ENCODE peak calls at places on chromosome 19, in eight cellular contexts. One of them, this sample, is unnamed.

GRCh38 chr19:21588202-21588601 is 82.8 kb downstream of the ZNF429 start:
- DNase-seq in smooth muscle cell of the brain vasculature: no peak
- DNase-seq in stimulated activated CD8-positive, alpha-beta memory T cell treated with anti-CD3 and anti-CD28 coated beads, Interleukin-2, amount 100 ng/mL, for 48 hours: no peak
- DNase-seq in SK-N-SH: no peak
- DNase-seq in activated CD4-positive, CD25-positive, alpha-beta regulatory T cell treated with anti-CD3 and anti-CD28 coated beads, Interleukin-2, amount 50 U/mL, for 16 hours: no peak
- DNase-seq in NCI-H526 treated with DMSO at 0.1 percent for 48 hours: no peak
- DNase-seq in NCI-H187 treated with DMSO at 0.1 percent for 48 hours: no peak
- DNase-seq in NCI-H510A treated with DMSO at 0.1 percent for 48 hours: no peak
- DNase-seq in this sample: peak

GRCh38 chr19:34793562-34793961 is 20.5 kb upstream of the ZNF599 start:
- DNase-seq in smooth muscle cell of the brain vasculature: no peak
- DNase-seq in stimulated activated CD8-positive, alpha-beta memory T cell treated with anti-CD3 and anti-CD28 coated beads, Interleukin-2, amount 100 ng/mL, for 48 hours: no peak
- DNase-seq in SK-N-SH: no peak
- DNase-seq in activated CD4-positive, CD25-positive, alpha-beta regulatory T cell treated with anti-CD3 and anti-CD28 coated beads, Interleukin-2, amount 50 U/mL, for 16 hours: no peak
- DNase-seq in NCI-H526 treated with DMSO at 0.1 percent for 48 hours: no peak
- DNase-seq in NCI-H187 treated with DMSO at 0.1 percent for 48 hours: no peak
- DNase-seq in NCI-H510A treated with DMSO at 0.1 percent for 48 hours: no peak
- DNase-seq in this sample: no peak

GRCh38 chr19:49637865-49638350 is 2.0 kb downstream of the RRAS start:
- DNase-seq in smooth muscle cell of the brain vasculature: no peak
- DNase-seq in stimulated activated CD8-positive, alpha-beta memory T cell treated with anti-CD3 and anti-CD28 coated beads, Interleukin-2, amount 100 ng/mL, for 48 hours: no peak
- DNase-seq in SK-N-SH: no peak
- DNase-seq in activated CD4-positive, CD25-positive, alpha-beta regulatory T cell treated with anti-CD3 and anti-CD28 coated beads, Interleukin-2, amount 50 U/mL, for 16 hours: no peak
- DNase-seq in NCI-H526 treated with DMSO at 0.1 percent for 48 hours: no peak
- DNase-seq in NCI-H187 treated with DMSO at 0.1 percent for 48 hours: no peak
- DNase-seq in NCI-H510A treated with DMSO at 0.1 percent for 48 hours: peak
- DNase-seq in this sample: peak

GRCh38 chr19:38769635-38770211 is 3.6 kb downstream of the LGALS7 start:
- DNase-seq in smooth muscle cell of the brain vasculature: peak
- DNase-seq in stimulated activated CD8-positive, alpha-beta memory T cell treated with anti-CD3 and anti-CD28 coated beads, Interleukin-2, amount 100 ng/mL, for 48 hours: peak
- DNase-seq in SK-N-SH: peak
- DNase-seq in activated CD4-positive, CD25-positive, alpha-beta regulatory T cell treated with anti-CD3 and anti-CD28 coated beads, Interleukin-2, amount 50 U/mL, for 16 hours: peak
- DNase-seq in NCI-H526 treated with DMSO at 0.1 percent for 48 hours: no peak
- DNase-seq in NCI-H187 treated with DMSO at 0.1 percent for 48 hours: no peak
- DNase-seq in NCI-H510A treated with DMSO at 0.1 percent for 48 hours: no peak
- DNase-seq in this sample: peak

GRCh38 chr19:38670921-38671398 is 23.5 kb downstream of the ACTN4 start:
- DNase-seq in smooth muscle cell of the brain vasculature: no peak
- DNase-seq in stimulated activated CD8-positive, alpha-beta memory T cell treated with anti-CD3 and anti-CD28 coated beads, Interleukin-2, amount 100 ng/mL, for 48 hours: no peak
- DNase-seq in SK-N-SH: no peak
- DNase-seq in activated CD4-positive, CD25-positive, alpha-beta regulatory T cell treated with anti-CD3 and anti-CD28 coated beads, Interleukin-2, amount 50 U/mL, for 16 hours: no peak
- DNase-seq in NCI-H526 treated with DMSO at 0.1 percent for 48 hours: peak
- DNase-seq in NCI-H187 treated with DMSO at 0.1 percent for 48 hours: no peak
- DNase-seq in NCI-H510A treated with DMSO at 0.1 percent for 48 hours: peak
- DNase-seq in this sample: no peak

GRCh38 chr19:23867895-23868294 is 46.8 kb upstream of the ZNF726 start:
- DNase-seq in smooth muscle cell of the brain vasculature: no peak
- DNase-seq in stimulated activated CD8-positive, alpha-beta memory T cell treated with anti-CD3 and anti-CD28 coated beads, Interleukin-2, amount 100 ng/mL, for 48 hours: no peak
- DNase-seq in SK-N-SH: peak
- DNase-seq in activated CD4-positive, CD25-positive, alpha-beta regulatory T cell treated with anti-CD3 and anti-CD28 coated beads, Interleukin-2, amount 50 U/mL, for 16 hours: no peak
- DNase-seq in NCI-H526 treated with DMSO at 0.1 percent for 48 hours: no peak
- DNase-seq in NCI-H187 treated with DMSO at 0.1 percent for 48 hours: no peak
- DNase-seq in NCI-H510A treated with DMSO at 0.1 percent for 48 hours: no peak
- DNase-seq in this sample: no peak

GRCh38 chr19:33080761-33081681 is at the start of gene GPATCH1:
- DNase-seq in smooth muscle cell of the brain vasculature: peak
- DNase-seq in stimulated activated CD8-positive, alpha-beta memory T cell treated with anti-CD3 and anti-CD28 coated beads, Interleukin-2, amount 100 ng/mL, for 48 hours: peak
- DNase-seq in SK-N-SH: peak
- DNase-seq in activated CD4-positive, CD25-positive, alpha-beta regulatory T cell treated with anti-CD3 and anti-CD28 coated beads, Interleukin-2, amount 50 U/mL, for 16 hours: peak
- DNase-seq in NCI-H526 treated with DMSO at 0.1 percent for 48 hours: peak
- DNase-seq in NCI-H187 treated with DMSO at 0.1 percent for 48 hours: peak
- DNase-seq in NCI-H510A treated with DMSO at 0.1 percent for 48 hours: peak
- DNase-seq in this sample: peak

GRCh38 chr19:43779820-43780219 is 953 bp downstream of the KCNN4 start:
- DNase-seq in smooth muscle cell of the brain vasculature: no peak
- DNase-seq in stimulated activated CD8-positive, alpha-beta memory T cell treated with anti-CD3 and anti-CD28 coated beads, Interleukin-2, amount 100 ng/mL, for 48 hours: no peak
- DNase-seq in SK-N-SH: no peak
- DNase-seq in activated CD4-positive, CD25-positive, alpha-beta regulatory T cell treated with anti-CD3 and anti-CD28 coated beads, Interleukin-2, amount 50 U/mL, for 16 hours: no peak
- DNase-seq in NCI-H526 treated with DMSO at 0.1 percent for 48 hours: no peak
- DNase-seq in NCI-H187 treated with DMSO at 0.1 percent for 48 hours: no peak
- DNase-seq in NCI-H510A treated with DMSO at 0.1 percent for 48 hours: no peak
- DNase-seq in this sample: no peak

GRCh38 chr19:57802269-57802668 is 12.4 kb downstream of the ZNF552 start:
- DNase-seq in smooth muscle cell of the brain vasculature: no peak
- DNase-seq in stimulated activated CD8-positive, alpha-beta memory T cell treated with anti-CD3 and anti-CD28 coated beads, Interleukin-2, amount 100 ng/mL, for 48 hours: no peak
- DNase-seq in SK-N-SH: no peak
- DNase-seq in activated CD4-positive, CD25-positive, alpha-beta regulatory T cell treated with anti-CD3 and anti-CD28 coated beads, Interleukin-2, amount 50 U/mL, for 16 hours: no peak
- DNase-seq in NCI-H526 treated with DMSO at 0.1 percent for 48 hours: no peak
- DNase-seq in NCI-H187 treated with DMSO at 0.1 percent for 48 hours: no peak
- DNase-seq in NCI-H510A treated with DMSO at 0.1 percent for 48 hours: no peak
- DNase-seq in this sample: no peak

GRCh38 chr19:34430738-34431625 is 2.8 kb downstream of the UBA2 start:
- DNase-seq in smooth muscle cell of the brain vasculature: peak
- DNase-seq in stimulated activated CD8-positive, alpha-beta memory T cell treated with anti-CD3 and anti-CD28 coated beads, Interleukin-2, amount 100 ng/mL, for 48 hours: no peak
- DNase-seq in SK-N-SH: peak
- DNase-seq in activated CD4-positive, CD25-positive, alpha-beta regulatory T cell treated with anti-CD3 and anti-CD28 coated beads, Interleukin-2, amount 50 U/mL, for 16 hours: peak
- DNase-seq in NCI-H526 treated with DMSO at 0.1 percent for 48 hours: peak
- DNase-seq in NCI-H187 treated with DMSO at 0.1 percent for 48 hours: no peak
- DNase-seq in NCI-H510A treated with DMSO at 0.1 percent for 48 hours: no peak
- DNase-seq in this sample: no peak

GRCh38 chr19:14004619-14005380 is 1.3 kb downstream of the RFX1 start:
- DNase-seq in smooth muscle cell of the brain vasculature: no peak
- DNase-seq in stimulated activated CD8-positive, alpha-beta memory T cell treated with anti-CD3 and anti-CD28 coated beads, Interleukin-2, amount 100 ng/mL, for 48 hours: no peak
- DNase-seq in SK-N-SH: no peak
- DNase-seq in activated CD4-positive, CD25-positive, alpha-beta regulatory T cell treated with anti-CD3 and anti-CD28 coated beads, Interleukin-2, amount 50 U/mL, for 16 hours: no peak
- DNase-seq in NCI-H526 treated with DMSO at 0.1 percent for 48 hours: no peak
- DNase-seq in NCI-H187 treated with DMSO at 0.1 percent for 48 hours: no peak
- DNase-seq in NCI-H510A treated with DMSO at 0.1 percent for 48 hours: no peak
- DNase-seq in this sample: peak

GRCh38 chr19:33416307-33417215 is 43.1 kb downstream of the CEBPG start:
- DNase-seq in smooth muscle cell of the brain vasculature: no peak
- DNase-seq in stimulated activated CD8-positive, alpha-beta memory T cell treated with anti-CD3 and anti-CD28 coated beads, Interleukin-2, amount 100 ng/mL, for 48 hours: peak
- DNase-seq in SK-N-SH: peak
- DNase-seq in activated CD4-positive, CD25-positive, alpha-beta regulatory T cell treated with anti-CD3 and anti-CD28 coated beads, Interleukin-2, amount 50 U/mL, for 16 hours: peak
- DNase-seq in NCI-H526 treated with DMSO at 0.1 percent for 48 hours: peak
- DNase-seq in NCI-H187 treated with DMSO at 0.1 percent for 48 hours: no peak
- DNase-seq in NCI-H510A treated with DMSO at 0.1 percent for 48 hours: peak
- DNase-seq in this sample: no peak

GRCh38 chr19:3603121-3603841 is 3.4 kb downstream of the TBXA2R start:
- DNase-seq in smooth muscle cell of the brain vasculature: no peak
- DNase-seq in stimulated activated CD8-positive, alpha-beta memory T cell treated with anti-CD3 and anti-CD28 coated beads, Interleukin-2, amount 100 ng/mL, for 48 hours: no peak
- DNase-seq in SK-N-SH: no peak
- DNase-seq in activated CD4-positive, CD25-positive, alpha-beta regulatory T cell treated with anti-CD3 and anti-CD28 coated beads, Interleukin-2, amount 50 U/mL, for 16 hours: no peak
- DNase-seq in NCI-H526 treated with DMSO at 0.1 percent for 48 hours: no peak
- DNase-seq in NCI-H187 treated with DMSO at 0.1 percent for 48 hours: no peak
- DNase-seq in NCI-H510A treated with DMSO at 0.1 percent for 48 hours: no peak
- DNase-seq in this sample: no peak

GRCh38 chr19:1171755-1172352 is 2.2 kb downstream of the SBNO2 start:
- DNase-seq in smooth muscle cell of the brain vasculature: no peak
- DNase-seq in stimulated activated CD8-positive, alpha-beta memory T cell treated with anti-CD3 and anti-CD28 coated beads, Interleukin-2, amount 100 ng/mL, for 48 hours: no peak
- DNase-seq in SK-N-SH: no peak
- DNase-seq in activated CD4-positive, CD25-positive, alpha-beta regulatory T cell treated with anti-CD3 and anti-CD28 coated beads, Interleukin-2, amount 50 U/mL, for 16 hours: no peak
- DNase-seq in NCI-H526 treated with DMSO at 0.1 percent for 48 hours: peak
- DNase-seq in NCI-H187 treated with DMSO at 0.1 percent for 48 hours: no peak
- DNase-seq in NCI-H510A treated with DMSO at 0.1 percent for 48 hours: no peak
- DNase-seq in this sample: peak

GRCh38 chr19:38678891-38679494 is 31.5 kb downstream of the ACTN4 start:
- DNase-seq in smooth muscle cell of the brain vasculature: no peak
- DNase-seq in stimulated activated CD8-positive, alpha-beta memory T cell treated with anti-CD3 and anti-CD28 coated beads, Interleukin-2, amount 100 ng/mL, for 48 hours: no peak
- DNase-seq in SK-N-SH: no peak
- DNase-seq in activated CD4-positive, CD25-positive, alpha-beta regulatory T cell treated with anti-CD3 and anti-CD28 coated beads, Interleukin-2, amount 50 U/mL, for 16 hours: no peak
- DNase-seq in NCI-H526 treated with DMSO at 0.1 percent for 48 hours: no peak
- DNase-seq in NCI-H187 treated with DMSO at 0.1 percent for 48 hours: no peak
- DNase-seq in NCI-H510A treated with DMSO at 0.1 percent for 48 hours: no peak
- DNase-seq in this sample: no peak

GRCh38 chr19:20388826-20389225 is 176.8 kb downstream of the ZNF737 start:
- DNase-seq in smooth muscle cell of the brain vasculature: no peak
- DNase-seq in stimulated activated CD8-positive, alpha-beta memory T cell treated with anti-CD3 and anti-CD28 coated beads, Interleukin-2, amount 100 ng/mL, for 48 hours: no peak
- DNase-seq in SK-N-SH: no peak
- DNase-seq in activated CD4-positive, CD25-positive, alpha-beta regulatory T cell treated with anti-CD3 and anti-CD28 coated beads, Interleukin-2, amount 50 U/mL, for 16 hours: no peak
- DNase-seq in NCI-H526 treated with DMSO at 0.1 percent for 48 hours: no peak
- DNase-seq in NCI-H187 treated with DMSO at 0.1 percent for 48 hours: no peak
- DNase-seq in NCI-H510A treated with DMSO at 0.1 percent for 48 hours: no peak
- DNase-seq in this sample: no peak

GRCh38 chr19:41431426-41432386 is 4.5 kb upstream of the B3GNT8 start:
- DNase-seq in smooth muscle cell of the brain vasculature: no peak
- DNase-seq in stimulated activated CD8-positive, alpha-beta memory T cell treated with anti-CD3 and anti-CD28 coated beads, Interleukin-2, amount 100 ng/mL, for 48 hours: no peak
- DNase-seq in SK-N-SH: no peak
- DNase-seq in activated CD4-positive, CD25-positive, alpha-beta regulatory T cell treated with anti-CD3 and anti-CD28 coated beads, Interleukin-2, amount 50 U/mL, for 16 hours: no peak
- DNase-seq in NCI-H526 treated with DMSO at 0.1 percent for 48 hours: no peak
- DNase-seq in NCI-H187 treated with DMSO at 0.1 percent for 48 hours: no peak
- DNase-seq in NCI-H510A treated with DMSO at 0.1 percent for 48 hours: peak
- DNase-seq in this sample: peak

This sample was measured in left lobe of liver.